ENCODE peak calls at places on chromosomes 11 and 22, in ten cellular contexts. W is CD4-positive, alpha-beta T cell; R is upper lobe of right lung; J is fibroblast of lung; T is neural progenitor cell; E is IMR-90; B is stomach; U is mammary epithelial cell; A is AG04449; V is nephron progenitor cell. Q is an unnamed sample.

GRCh38 chr22:31217890-31218287 is 5.8 kb downstream of the LIMK2 start:
- DNase-seq in W (no peak), R (no peak), J (no peak), T (no peak), E (no peak), B (no peak), U (no peak), A (no peak), V (no peak), Q (no peak)

GRCh38 chr11:20011294-20011951 is 148.9 kb downstream of the DBX1 start:
- DNase-seq in W (no peak), R (no peak), J (peak), T (no peak), E (no peak), B (no peak), U (peak), A (no peak), V (no peak), Q (no peak)

GRCh38 chr11:68012843-68013610 is 2.9 kb downstream of the ALDH3B1 start:
- DNase-seq in W (no peak), R (peak), J (peak), T (no peak), E (peak), B (no peak), U (peak), A (peak), V (no peak), Q (no peak)

GRCh38 chr11:76684470-76684869 is 13.9 kb upstream of the LRRC32 start:
- DNase-seq in W (no peak), R (no peak), J (no peak), T (no peak), E (no peak), B (no peak), U (no peak), A (no peak), V (no peak), Q (no peak)

GRCh38 chr11:71947498-71947897 is 18.7 kb downstream of the RNF121 start:
- DNase-seq in W (no peak), R (no peak), J (peak), T (no peak), E (no peak), B (no peak), U (peak), A (no peak), V (no peak), Q (no peak)

GRCh38 chr11:5684627-5685362 is at the start of gene TRIM5:
- DNase-seq in W (peak), R (peak), J (peak), T (peak), E (peak), B (peak), U (peak), A (peak), V (peak), Q (peak)

GRCh38 chr11:114153224-114153623 is 93.7 kb downstream of the ZBTB16 start:
- DNase-seq in W (no peak), R (no peak), J (no peak), T (no peak), E (no peak), B (no peak), U (no peak), A (no peak), V (no peak), Q (no peak)

GRCh38 chr11:45333023-45333422 is 46.9 kb upstream of the SYT13 start:
- DNase-seq in W (no peak), R (no peak), J (no peak), T (no peak), E (no peak), B (no peak), U (no peak), A (no peak), V (no peak), Q (no peak)

GRCh38 chr11:33633251-33634003 is 67.2 kb downstream of the C11orf91 start:
- DNase-seq in W (no peak), R (no peak), J (peak), T (no peak), E (peak), B (no peak), U (peak), A (no peak), V (no peak), Q (no peak)

GRCh38 chr11:107713009-107713408 is 1.2 kb upstream of the SLN start:
- DNase-seq in W (no peak), R (no peak), J (no peak), T (no peak), E (no peak), B (no peak), U (no peak), A (no peak), V (no peak), Q (no peak)

GRCh38 chr22:25747245-25747944 is 5.4 kb downstream of the MYO18B start:
- DNase-seq in W (no peak), R (no peak), J (peak), T (no peak), E (peak), B (peak), U (peak), A (peak), V (no peak), Q (no peak)

GRCh38 chr11:103257360-103257759 is 148.1 kb downstream of the DYNC2H1 start:
- DNase-seq in W (no peak), R (no peak), J (peak), T (peak), E (peak), B (no peak), U (no peak), A (no peak), V (no peak), Q (no peak)

GRCh38 chr11:12862761-12863469 is 146.2 kb upstream of the RASSF10 start:
- DNase-seq in W (no peak), R (no peak), J (peak), T (peak), E (peak), B (no peak), U (peak), A (peak), V (peak), Q (no peak)

GRCh38 chr11:10934293-10934850 is 76.5 kb upstream of the ZBED5 start:
- DNase-seq in W (peak), R (no peak), J (no peak), T (no peak), E (no peak), B (no peak), U (peak), A (no peak), V (no peak), Q (peak)

GRCh38 chr11:1395773-1396374 is 6.1 kb downstream of the BRSK2 start:
- DNase-seq in W (no peak), R (no peak), J (no peak), T (no peak), E (no peak), B (no peak), U (no peak), A (no peak), V (no peak), Q (no peak)

GRCh38 chr11:34044664-34045485 is 6.7 kb upstream of the CAPRIN1 start:
- DNase-seq in W (no peak), R (peak), J (peak), T (peak), E (peak), B (no peak), U (peak), A (no peak), V (no peak), Q (peak)

GRCh38 chr11:129998107-129998506 is 4.5 kb downstream of the PRDM10 start:
- DNase-seq in W (no peak), R (no peak), J (no peak), T (no peak), E (no peak), B (no peak), U (no peak), A (no peak), V (no peak), Q (no peak)

GRCh38 chr11:19633276-19633675 is 79.4 kb upstream of the NAV2 start:
- DNase-seq in W (no peak), R (peak), J (peak), T (no peak), E (no peak), B (peak), U (no peak), A (no peak), V (no peak), Q (no peak)

GRCh38 chr11:112453601-112454577 is 193.2 kb upstream of the PLET1 start:
- DNase-seq in W (peak), R (peak), J (peak), T (peak), E (peak), B (peak), U (peak), A (no peak), V (peak), Q (peak)

GRCh38 chr22:19139974-19140373 is 4.5 kb downstream of the ESS2 start:
- DNase-seq in W (no peak), R (no peak), J (no peak), T (no peak), E (no peak), B (no peak), U (no peak), A (no peak), V (no peak), Q (no peak)

GRCh38 chr11:62832346-62833234 is at the start of gene TEX54:
- DNase-seq in W (no peak), R (peak), J (peak), T (no peak), E (peak), B (peak), U (no peak), A (no peak), V (no peak), Q (no peak)

GRCh38 chr22:29079218-29079901 is 6.5 kb downstream of the KREMEN1 start:
- DNase-seq in W (no peak), R (no peak), J (peak), T (no peak), E (no peak), B (no peak), U (no peak), A (no peak), V (no peak), Q (no peak)

GRCh38 chr11:75583710-75584658 is 21.9 kb downstream of the SERPINH1 start:
- DNase-seq in W (no peak), R (peak), J (peak), T (peak), E (peak), B (peak), U (no peak), A (no peak), V (peak), Q (peak)

GRCh38 chr11:118079507-118079906 is 2.6 kb downstream of the TMPRSS4 start:
- DNase-seq in W (no peak), R (no peak), J (no peak), T (no peak), E (no peak), B (no peak), U (no peak), A (no peak), V (no peak), Q (no peak)

GRCh38 chr11:33891714-33892327 is at the start of gene LMO2:
- DNase-seq in W (no peak), R (no peak), J (no peak), T (no peak), E (no peak), B (no peak), U (no peak), A (no peak), V (no peak), Q (peak)

GRCh38 chr11:123594921-123595320 is 59.5 kb downstream of the SCN3B start:
- DNase-seq in W (no peak), R (no peak), J (no peak), T (no peak), E (no peak), B (no peak), U (no peak), A (no peak), V (no peak), Q (no peak)

GRCh38 chr11:1040428-1041148 is 4.1 kb upstream of the MUC6 start:
- DNase-seq in W (no peak), R (no peak), J (peak), T (no peak), E (no peak), B (peak), U (no peak), A (no peak), V (no peak), Q (no peak)

GRCh38 chr11:60985991-60986915 is 14.8 kb downstream of the CD6 start:
- DNase-seq in W (peak), R (peak), J (peak), T (no peak), E (peak), B (peak), U (peak), A (no peak), V (no peak), Q (peak)

GRCh38 chr11:123704341-123704740 is 37.1 kb downstream of the ZNF202 start:
- DNase-seq in W (no peak), R (no peak), J (no peak), T (no peak), E (no peak), B (no peak), U (no peak), A (no peak), V (no peak), Q (no peak)

GRCh38 chr11:119550330-119550729 is 127.4 kb upstream of the THY1 start:
- DNase-seq in W (no peak), R (no peak), J (peak), T (no peak), E (no peak), B (no peak), U (no peak), A (no peak), V (no peak), Q (no peak)

GRCh38 chr22:26385164-26385563 is 43.9 kb upstream of the ASPHD2 start:
- DNase-seq in W (no peak), R (no peak), J (no peak), T (no peak), E (no peak), B (no peak), U (no peak), A (no peak), V (no peak), Q (no peak)

GRCh38 chr11:7098235-7098832 is 9.5 kb downstream of the RBMXL2 start:
- DNase-seq in W (no peak), R (no peak), J (peak), T (peak), E (peak), B (no peak), U (peak), A (no peak), V (peak), Q (no peak)

GRCh38 chr11:110367571-110367970 is 62.2 kb upstream of the FDX1 start:
- DNase-seq in W (no peak), R (no peak), J (no peak), T (no peak), E (no peak), B (no peak), U (no peak), A (no peak), V (no peak), Q (no peak)

GRCh38 chr22:24181996-24182560 is 791 bp downstream of the SUSD2 start:
- DNase-seq in W (no peak), R (no peak), J (no peak), T (no peak), E (no peak), B (no peak), U (no peak), A (no peak), V (no peak), Q (no peak)

GRCh38 chr11:106421673-106422292 is 344.3 kb downstream of the AASDHPPT start:
- DNase-seq in W (no peak), R (no peak), J (peak), T (peak), E (no peak), B (no peak), U (no peak), A (no peak), V (no peak), Q (no peak)

GRCh38 chr11:24859801-24860300 is 363.0 kb downstream of the LUZP2 start:
- DNase-seq in W (no peak), R (no peak), J (no peak), T (no peak), E (no peak), B (no peak), U (no peak), A (no peak), V (no peak), Q (no peak)

GRCh38 chr11:64384981-64385952 is 26.3 kb downstream of the RPS6KA4 start:
- DNase-seq in W (no peak), R (no peak), J (no peak), T (no peak), E (no peak), B (no peak), U (no peak), A (no peak), V (no peak), Q (no peak)
- TF ChIP-seq CTCF in W (no peak), R (no peak), J (no peak), T (no peak), E (no peak), B (no peak), U (no peak), A (no peak), V (no peak), Q (no peak)

GRCh38 chr11:58958500-58958899 is 19.2 kb downstream of the GLYATL1 start:
- DNase-seq in W (peak), R (no peak), J (no peak), T (peak), E (no peak), B (peak), U (no peak), A (no peak), V (peak), Q (peak)
- TF ChIP-seq CTCF in W (peak), R (peak), J (peak), T (peak), E (peak), B (no peak), U (peak), A (no peak), V (no peak), Q (peak)

DNA sequence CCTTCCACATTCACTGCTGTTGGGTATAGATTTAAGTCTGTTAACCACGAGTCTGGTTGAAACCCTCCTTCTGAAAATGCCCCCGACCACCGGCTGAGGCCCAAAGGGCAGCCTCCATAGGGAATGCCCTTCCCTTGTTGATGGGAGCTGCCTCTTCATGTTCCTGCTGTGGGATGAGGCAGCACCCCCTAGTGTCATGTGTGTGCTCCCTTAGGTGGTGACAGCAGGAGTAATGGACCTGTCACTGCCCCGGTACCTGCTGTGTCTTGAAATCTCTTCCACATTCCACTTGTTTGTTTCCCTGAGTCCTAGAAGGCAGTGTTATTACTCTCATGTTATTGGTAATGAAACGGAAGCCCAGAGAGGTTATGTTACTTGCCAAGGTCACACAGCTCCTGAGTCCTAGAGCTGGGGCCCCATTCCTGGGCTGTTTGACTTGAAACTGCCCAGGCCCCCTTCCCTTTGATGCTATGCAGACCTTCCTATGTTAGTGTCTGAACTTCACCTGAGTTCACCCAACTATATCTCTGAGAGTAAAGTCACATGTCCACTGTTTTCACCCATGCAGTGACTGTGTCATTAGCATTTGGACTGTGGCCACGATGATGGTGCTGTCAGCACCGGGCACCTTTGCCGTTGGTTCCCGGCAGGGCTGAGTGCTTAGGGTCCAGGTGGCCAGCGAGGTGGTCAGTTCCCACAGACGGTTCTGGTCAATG is 234.3 kb downstream of the TBC1D22A start:
- DNase-seq in W (no peak), R (no peak), J (no peak), T (no peak), E (no peak), B (no peak), U (peak), A (no peak), V (no peak), Q (no peak)
- TF ChIP-seq CTCF in W (no peak), R (no peak), J (no peak), T (peak), E (peak), B (no peak), U (peak), A (peak), V (no peak), Q (no peak)

GRCh38 chr22:44587004-44587793 is 89.2 kb upstream of the RTL6 start:
- DNase-seq in W (no peak), R (peak), J (peak), T (peak), E (peak), B (no peak), U (peak), A (no peak), V (peak), Q (peak)

GRCh38 chr22:44586337-44586990 is 88.4 kb upstream of the RTL6 start:
- DNase-seq in W (no peak), R (peak), J (no peak), T (no peak), E (no peak), B (no peak), U (no peak), A (no peak), V (no peak), Q (no peak)

GRCh38 chr22:44587911-44588310 is 89.9 kb upstream of the RTL6 start:
- DNase-seq in W (no peak), R (no peak), J (no peak), T (no peak), E (no peak), B (no peak), U (no peak), A (no peak), V (no peak), Q (no peak)

GRCh38 chr22:44589831-44590230 is 91.8 kb upstream of the RTL6 start:
- DNase-seq in W (no peak), R (no peak), J (no peak), T (no peak), E (no peak), B (no peak), U (no peak), A (no peak), V (no peak), Q (no peak)

DNA sequence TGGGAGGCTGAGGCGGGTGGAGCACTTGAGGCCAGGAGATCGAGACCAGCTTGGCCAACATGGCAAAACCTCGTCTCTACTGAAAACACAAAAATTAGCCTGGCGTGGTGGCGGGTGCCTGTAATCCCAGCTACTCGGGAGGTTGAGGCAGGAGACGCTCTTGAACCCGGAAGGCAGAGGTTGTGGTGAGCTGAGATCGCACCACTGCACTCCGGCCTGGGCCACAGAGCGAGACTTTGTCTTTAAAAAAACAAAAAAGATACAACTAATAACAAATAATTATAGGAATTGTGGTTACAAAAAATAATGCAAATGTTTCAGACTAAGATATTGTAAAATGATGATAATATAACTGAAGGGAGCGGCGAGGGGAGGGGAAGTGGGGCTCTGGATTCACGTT is 90.3 kb upstream of the RTL6 start:
- DNase-seq in W (no peak), R (no peak), J (no peak), T (no peak), E (no peak), B (no peak), U (no peak), A (no peak), V (no peak), Q (no peak)
- TF ChIP-seq CTCF in W (no peak), R (no peak), J (no peak), T (no peak), E (no peak), B (no peak), U (no peak), A (no peak), V (no peak), Q (no peak)